ENCODE peak calls at places on chromosome 4, in six cellular contexts. A is pancreas, G is endodermal cell, R is heart right ventricle, C is PC-3, Q is WERI-Rb-1. P is an unnamed sample.
A peak's percentile ranks its signal among the peaks of the same experiment; 100 is the strongest.

GRCh38 chr4:169064281-169064680 is 54.2 kb upstream of the CBR4 start:
- DNase-seq in A (no peak), G (no peak), R (no peak), C (no peak), Q (no peak), P (no peak)

GRCh38 chr4:15777697-15778096 is 431 bp upstream of the CD38 start:
- DNase-seq in A (no peak), G (no peak), R (no peak), C (no peak), Q (no peak), P (no peak)

GRCh38 chr4:93687304-93687703 is 141.2 kb upstream of the ATOH1 start:
- DNase-seq in A (no peak), G (no peak), R (no peak), C (no peak), Q (no peak), P (no peak)

GRCh38 chr4:123545569-123546122 is 149.1 kb downstream of the SPRY1 start:
- DNase-seq in A (no peak), G (no peak), R (no peak), C (no peak), Q (no peak), P (no peak)

GRCh38 chr4:17447056-17447455 is 64.8 kb downstream of the QDPR start:
- DNase-seq in A (no peak), G (no peak), R (no peak), C (no peak), Q (no peak), P (no peak)

GRCh38 chr4:98661356-98662054 is 3.1 kb upstream of the TSPAN5 start:
- DNase-seq in A (no peak), G (peak; percentile 73), R (no peak), C (peak; percentile 76), Q (no peak), P (no peak)

GRCh38 chr4:122000849-122001248 is 49.0 kb upstream of the TRPC3 start:
- DNase-seq in A (no peak), G (no peak), R (no peak), C (no peak), Q (no peak), P (no peak)

GRCh38 chr4:31187979-31188378 is 467.8 kb downstream of the PCDH7 start:
- DNase-seq in A (no peak), G (no peak), R (no peak), C (no peak), Q (no peak), P (no peak)

DNA sequence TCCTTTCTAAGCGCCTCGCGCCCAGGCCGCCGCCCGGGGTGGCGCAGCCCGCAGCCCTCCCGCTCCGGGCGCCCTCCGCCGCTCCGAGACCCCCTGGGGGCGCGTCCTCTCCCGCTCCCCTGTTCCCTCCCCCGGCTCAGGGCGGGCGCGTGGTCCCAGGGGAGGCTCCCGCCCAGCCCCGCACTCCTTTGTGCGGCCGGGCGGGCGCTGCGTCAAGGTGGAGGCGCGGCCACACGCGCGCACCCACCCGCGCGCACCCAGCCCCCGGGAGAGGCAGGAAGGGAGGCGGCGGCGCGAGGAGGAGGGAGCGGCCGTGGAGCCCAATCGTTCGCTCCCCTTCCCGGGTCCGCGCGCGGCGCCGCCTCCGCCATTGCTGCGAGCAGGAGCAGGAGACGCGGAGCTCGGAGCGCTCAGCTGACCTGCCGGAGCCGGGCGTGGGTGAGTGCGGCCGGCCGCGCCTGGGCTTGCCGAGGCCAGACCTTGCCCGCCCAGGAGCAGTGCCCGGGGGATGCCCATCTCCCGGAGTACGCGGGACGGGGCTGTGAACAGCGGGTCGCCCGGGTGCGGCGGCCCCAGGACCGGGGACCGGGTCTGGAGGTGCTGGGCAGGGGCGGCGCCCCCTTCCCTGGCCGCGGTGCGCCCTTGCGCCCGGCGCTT is at the start of gene NSG1:
- DNase-seq in A (no peak), G (peak; percentile 80), R (peak; percentile 36), C (no peak), Q (no peak), P (peak; percentile 73)
- H3K27me3 ChIP-seq in A (peaks cover 9% of the 10 kb centered on the region), G (peaks cover 97% of the 10 kb centered on the region), R (peaks cover 4% of the 10 kb centered on the region), C (peaks cover 42% of the 10 kb centered on the region), Q (peaks cover 89% of the 10 kb centered on the region), P (peaks cover 4% of the 10 kb centered on the region)

GRCh38 chr4:136337216-136337615 is 1195.1 kb downstream of the PCDH18 start:
- DNase-seq in A (no peak), G (no peak), R (no peak), C (no peak), Q (no peak), P (no peak)
- H3K4me3 ChIP-seq in A (no peak overlapping the region), G (no peak overlapping the region), R (no peak overlapping the region), C (no peak overlapping the region), Q (no peak overlapping the region), P (no peak overlapping the region)

GRCh38 chr4:7121174-7121573 is 53.3 kb upstream of the GRPEL1 start:
- DNase-seq in A (no peak), G (no peak), R (no peak), C (no peak), Q (no peak), P (no peak)
- H3K27ac ChIP-seq in A (no peak overlapping the region), G (no peak overlapping the region), R (no peak overlapping the region), C (no peak overlapping the region), Q (peak overlapping the region; percentile 39), P (no peak overlapping the region)

GRCh38 chr4:133146574-133147198 is 2.4 kb upstream of the PCDH10 start:
- DNase-seq in A (no peak), G (peak; percentile 94), R (peak; percentile 13), C (peak; percentile 59), Q (peak; percentile 64), P (peak; percentile 68)

GRCh38 chr4:133145241-133145640 is 3.9 kb upstream of the PCDH10 start:
- DNase-seq in A (no peak), G (no peak), R (no peak), C (no peak), Q (no peak), P (no peak)

GRCh38 chr4:133145758-133146157 is 3.3 kb upstream of the PCDH10 start:
- DNase-seq in A (no peak), G (no peak), R (no peak), C (no peak), Q (no peak), P (no peak)

GRCh38 chr4:133147365-133147821 is 1.7 kb upstream of the PCDH10 start:
- DNase-seq in A (no peak), G (peak; percentile 64), R (no peak), C (peak; percentile 7), Q (no peak), P (no peak)

GRCh38 chr4:133146192-133146573 is 2.9 kb upstream of the PCDH10 start:
- DNase-seq in A (no peak), G (no peak), R (no peak), C (no peak), Q (no peak), P (no peak)
- H3K27me3 ChIP-seq in A (peaks cover 3% of the 10 kb centered on the region), G (peaks cover 6% of the 10 kb centered on the region), R (peaks cover 15% of the 10 kb centered on the region), C (peaks cover 3% of the 10 kb centered on the region), Q (peaks cover 11% of the 10 kb centered on the region), P (no peaks in the 10 kb centered on the region)

DNA sequence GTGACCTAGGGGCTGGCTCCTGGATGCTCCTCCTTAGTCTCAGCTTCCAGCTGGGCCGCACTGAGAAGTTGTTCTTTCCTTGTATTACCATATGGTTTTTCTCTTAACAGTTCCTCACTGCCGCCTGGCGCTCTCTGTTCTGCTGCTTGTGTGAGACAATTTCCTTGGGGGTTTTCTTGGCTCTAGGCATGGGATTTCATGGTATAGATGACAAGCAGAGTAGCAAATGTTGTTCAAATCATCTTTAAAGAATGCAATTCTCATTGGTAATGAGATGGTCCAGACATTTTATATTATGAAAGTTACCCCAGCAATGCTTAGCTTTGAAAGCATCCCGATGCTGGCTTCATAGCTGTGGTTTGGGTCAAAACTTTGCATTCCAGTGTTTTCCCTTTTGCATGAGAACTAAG is 37.6 kb downstream of the SEPTIN11 start:
- DNase-seq in A (no peak), G (peak; percentile 79), R (peak; percentile 36), C (no peak), Q (no peak), P (no peak)
- H3K4me3 ChIP-seq in A (no peak overlapping the region), G (no peak overlapping the region), R (no peak overlapping the region), C (no peak overlapping the region), Q (no peak overlapping the region), P (no peak overlapping the region)

DNA sequence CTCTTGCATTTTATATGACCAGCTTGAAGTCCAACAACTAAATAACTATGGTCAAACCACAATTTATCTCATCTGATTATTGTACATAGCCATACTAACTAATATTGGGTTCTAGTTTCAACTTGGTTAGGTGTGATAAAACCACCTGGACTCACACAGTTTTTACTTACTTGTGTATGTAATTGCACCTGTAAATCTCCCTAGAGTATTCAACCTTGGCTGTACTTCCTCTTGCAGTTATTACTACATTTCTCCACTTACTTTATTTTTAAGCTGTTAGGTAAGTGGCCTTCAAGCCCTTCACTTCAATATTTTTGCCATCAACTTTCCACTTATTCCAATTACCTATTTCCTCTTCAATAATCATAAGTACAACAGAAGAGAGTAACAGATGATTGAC is 115.8 kb upstream of the ANKRD50 start:
- DNase-seq in A (no peak), G (no peak), R (no peak), C (no peak), Q (no peak), P (no peak)
- H3K27ac ChIP-seq in A (no peak overlapping the region), G (no peak overlapping the region), R (no peak overlapping the region), C (no peak overlapping the region), Q (no peak overlapping the region), P (no peak overlapping the region)

DNA sequence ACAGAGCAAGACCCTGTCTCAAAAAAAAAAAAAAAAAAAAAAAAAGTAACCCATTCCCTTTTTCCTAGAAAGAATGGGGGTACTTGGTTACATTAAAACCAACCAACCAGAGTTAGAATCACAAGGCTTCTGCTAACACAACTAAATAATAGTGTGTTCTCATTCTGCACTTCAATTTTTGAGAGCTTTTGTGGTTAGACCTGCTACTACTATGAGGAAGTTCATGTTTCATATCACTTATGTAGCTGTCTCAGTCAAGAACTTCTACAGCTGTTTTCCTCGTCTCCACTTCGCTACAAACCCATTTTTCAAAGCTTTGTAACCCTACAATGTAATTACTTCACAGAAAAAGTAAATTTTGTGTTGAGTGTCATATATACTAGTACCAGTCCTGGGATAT is 58.3 kb downstream of the PDHA2 start:
- DNase-seq in A (no peak), G (no peak), R (no peak), C (no peak), Q (no peak), P (no peak)
- H3K27me3 ChIP-seq in A (no peaks in the 10 kb centered on the region), G (no peaks in the 10 kb centered on the region), R (no peaks in the 10 kb centered on the region), C (no peaks in the 10 kb centered on the region), Q (no peaks in the 10 kb centered on the region), P (no peaks in the 10 kb centered on the region)

P was measured in dorsolateral prefrontal cortex.